ENCODE peak calls at places on chromosomes 6 and 20, in four cellular contexts. H is ovary, J is suprapubic skin, R is uterus. K is an unnamed sample.
A peak's percentile ranks its signal among the peaks of the same experiment; 100 is the strongest.

GRCh38 chr6:19478992-19479391 is 358.2 kb upstream of the ID4 start:
- DNase-seq in R (no peak), H (no peak), J (no peak), K (no peak)

GRCh38 chr6:16721977-16722376 is 39.3 kb downstream of the ATXN1 start:
- DNase-seq in H (no peak), J (no peak), R (no peak), K (no peak)

GRCh38 chr6:26118999-26119398 is 31.8 kb downstream of the HFE start:
- DNase-seq in R (no peak), H (no peak), J (no peak), K (no peak)

GRCh38 chr6:117414770-117415169 is 11.0 kb downstream of the ROS1 start:
- DNase-seq in J (no peak), R (no peak), H (no peak), K (no peak)

GRCh38 chr6:1612902-1613301 is 3.2 kb downstream of the FOXC1 start:
- DNase-seq in R (no peak), H (no peak), J (no peak), K (no peak)

GRCh38 chr6:79702701-79703100 is 71.6 kb downstream of the SH3BGRL2 start:
- DNase-seq in J (no peak), R (no peak), H (no peak), K (no peak)

GRCh38 chr6:1584996-1585668 is 24.6 kb upstream of the FOXC1 start:
- DNase-seq in R (no peak), H (no peak), J (no peak), K (no peak)

GRCh38 chr6:147063469-147064031 is 140.7 kb upstream of the STXBP5 start:
- DNase-seq in R (no peak), J (no peak), H (no peak), K (no peak)

GRCh38 chr6:139722540-139722939 is 348.1 kb upstream of the CITED2 start:
- DNase-seq in J (no peak), H (no peak), R (no peak), K (no peak)

GRCh38 chr6:16420715-16421461 is 182.5 kb downstream of the GMPR start:
- DNase-seq in J (no peak), R (no peak), H (no peak), K (no peak)

GRCh38 chr6:33588894-33589293 is 8.8 kb upstream of the BAK1 start:
- DNase-seq in J (no peak), H (no peak), R (no peak), K (no peak)

GRCh38 chr6:42498473-42499128 is 46.9 kb upstream of the TRERF1 start:
- DNase-seq in R (no peak), H (no peak), J (no peak), K (no peak)

GRCh38 chr6:149499066-149499465 is 14.3 kb upstream of the ZC3H12D start:
- DNase-seq in R (no peak), J (no peak), H (no peak), K (no peak)

GRCh38 chr6:33915134-33915533 is 111.3 kb upstream of the MLN start:
- DNase-seq in R (no peak), H (no peak), J (no peak), K (no peak)

GRCh38 chr6:155079985-155080452 is 84.9 kb downstream of the TIAM2 start:
- DNase-seq in J (no peak), R (no peak), H (no peak), K (no peak)

GRCh38 chr6:80527552-80528052 is 421.1 kb downstream of the BCKDHB start:
- DNase-seq in R (no peak), H (no peak), J (no peak), K (no peak)

GRCh38 chr6:84597238-84597875 is 167.0 kb downstream of the TBX18 start:
- DNase-seq in J (no peak), H (no peak), R (no peak), K (no peak)

GRCh38 chr20:44643596-44644383 is 7.7 kb downstream of the ADA start:
- DNase-seq in H (peak; percentile 22), R (peak; percentile 52), J (peak; percentile 86), K (no peak)

GRCh38 chr6:153024401-153025017 is 22.0 kb upstream of the MTRF1L start:
- DNase-seq in R (peak; percentile 15), J (no peak), H (no peak), K (no peak)

GRCh38 chr6:122652431-122652830 is 42.2 kb downstream of the PKIB start:
- DNase-seq in J (no peak), R (no peak), H (no peak), K (no peak)

GRCh38 chr6:108874470-108875160 is 26.4 kb downstream of the ARMC2 start:
- DNase-seq in H (no peak), J (no peak), R (no peak), K (no peak)

GRCh38 chr6:32168350-32168749 is 4.0 kb downstream of the EGFL8 start:
- DNase-seq in H (no peak), R (no peak), J (no peak), K (no peak)

GRCh38 chr20:51463560-51463959 is 79.0 kb downstream of the NFATC2 start:
- DNase-seq in R (no peak), J (no peak), H (no peak), K (no peak)
- H3K27ac ChIP-seq in R (peak overlapping the region; percentile 48), J (no peak overlapping the region), H (peak overlapping the region; percentile 37), K (no peak overlapping the region)

GRCh38 chr6:10343320-10343719 is 71.6 kb downstream of the TFAP2A start:
- DNase-seq in R (no peak), J (no peak), H (no peak), K (no peak)
- TF ChIP-seq CTCF in R (no peak), J (no peak), H (no peak), K (no peak)

GRCh38 chr6:159951772-159952171 is 17.1 kb upstream of the IGF2R start:
- DNase-seq in H (no peak), J (no peak), R (no peak), K (no peak)
- H3K4me3 ChIP-seq in H (no peak overlapping the region), J (no peak overlapping the region), R (no peak overlapping the region), K (no peak overlapping the region)

GRCh38 chr6:144346719-144347446 is 61.7 kb downstream of the UTRN start:
- DNase-seq in H (no peak), J (no peak), R (no peak), K (no peak)
- H3K27ac ChIP-seq in H (no peak overlapping the region), J (no peak overlapping the region), R (peak overlapping the region; percentile 49), K (peak overlapping the region; percentile 42)

K was measured in coronary artery.